ENCODE peak calls at places on chromosomes 5 and 9, in six cellular contexts. D is lung microvascular endothelial cell, N is mucosa of descending colon, C is uterus, A is HS-5, Z is IMR-90. T is an unnamed sample.

GRCh38 chr9:134243778-134244467 is 79.6 kb upstream of the RNU6ATAC start:
- DNase-seq in C (no peak), A (no peak), Z (peak; percentile 59), N (no peak), D (no peak), T (no peak)

GRCh38 chr5:59025734-59026133 is 442.9 kb downstream of the RAB3C start:
- DNase-seq in Z (peak; percentile 41), N (no peak), D (no peak), C (no peak), A (no peak), T (no peak)

GRCh38 chr9:107246259-107247254 is 36.5 kb upstream of the RAD23B start:
- DNase-seq in A (no peak), D (peak; percentile 27), C (no peak), N (no peak), Z (peak; percentile 13), T (no peak)

GRCh38 chr5:151700816-151701215 is 14.1 kb upstream of the SPARC start:
- DNase-seq in N (no peak), C (no peak), A (no peak), Z (no peak), D (no peak), T (no peak)

GRCh38 chr5:1723476-1723875 is 76.2 kb downstream of the MRPL36 start:
- DNase-seq in C (no peak), N (no peak), A (no peak), Z (no peak), D (no peak), T (no peak)

GRCh38 chr5:33482335-33482734 is 41.6 kb downstream of the TARS1 start:
- DNase-seq in D (peak; percentile 22), Z (no peak), C (no peak), N (no peak), A (no peak), T (no peak)

GRCh38 chr9:105976257-105976656 is 281.9 kb downstream of the TMEM38B start:
- DNase-seq in C (no peak), Z (no peak), A (no peak), N (no peak), D (no peak), T (no peak)

GRCh38 chr5:149995385-149996085 is 4.9 kb downstream of the TIGD6 start:
- DNase-seq in C (no peak), D (no peak), Z (no peak), N (no peak), A (no peak), T (no peak)

GRCh38 chr5:168886153-168886552 is 307.0 kb upstream of the PANK3 start:
- DNase-seq in D (no peak), N (no peak), C (no peak), Z (no peak), A (no peak), T (no peak)

GRCh38 chr5:75050415-75050814 is 1.9 kb downstream of the GCNT4 start:
- DNase-seq in D (no peak), C (no peak), A (no peak), Z (no peak), N (peak; percentile 34), T (no peak)

GRCh38 chr9:135474915-135475314 is 4.7 kb upstream of the PPP1R26 start:
- DNase-seq in A (no peak), Z (no peak), D (peak; percentile 36), C (no peak), N (peak; percentile 26), T (no peak)

GRCh38 chr9:18461496-18461895 is 12.5 kb upstream of the ADAMTSL1 start:
- DNase-seq in A (no peak), D (no peak), C (no peak), N (no peak), Z (no peak), T (no peak)

GRCh38 chr9:129463477-129463876 is 157.4 kb downstream of the C9orf50 start:
- DNase-seq in N (no peak), C (no peak), A (no peak), Z (no peak), D (no peak), T (no peak)

GRCh38 chr9:106846847-106847246 is 16.1 kb upstream of the ZNF462 start:
- DNase-seq in A (peak; percentile 89), D (peak; percentile 22), N (no peak), Z (peak; percentile 34), C (no peak), T (no peak)

GRCh38 chr5:71732011-71732410 is 12.9 kb downstream of the CARTPT start:
- DNase-seq in Z (no peak), A (no peak), N (no peak), C (no peak), D (no peak), T (no peak)

GRCh38 chr9:120875954-120876841 is 790 bp downstream of the PHF19 start:
- DNase-seq in A (peak; percentile 81), N (peak; percentile 90), D (peak; percentile 91), C (peak; percentile 89), Z (peak; percentile 85), T (peak; percentile 70)

GRCh38 chr9:135971892-135972291 is 10.7 kb upstream of the UBAC1 start:
- DNase-seq in A (no peak), Z (no peak), C (no peak), D (no peak), N (peak; percentile 90), T (no peak)

GRCh38 chr5:50962934-50963646 is 296.7 kb downstream of the PARP8 start:
- DNase-seq in D (peak; percentile 45), C (peak; percentile 33), Z (peak; percentile 32), N (peak; percentile 78), A (peak; percentile 48), T (no peak)